ENCODE peak calls at places on chromosomes 11 and 22, in six cellular contexts. Y is ovary, K is A549, A is stomach, U is esophagus muscularis mucosa, F is K562. B is an unnamed sample.
A peak's percentile ranks its signal among the peaks of the same experiment; 100 is the strongest.

GRCh38 chr11:33258631-33259184 is 1.5 kb downstream of the HIPK3 start:
- DNase-seq in Y (no peak), A (no peak), U (no peak), K (no peak), F (no peak), B (peak; percentile 80)

GRCh38 chr11:67083786-67084366 is 27.2 kb downstream of the RHOD start:
- DNase-seq in U (no peak), K (no peak), A (no peak), Y (no peak), F (no peak), B (no peak)

GRCh38 chr11:46535688-46536087 is 58.1 kb downstream of the AMBRA1 start:
- DNase-seq in F (no peak), Y (no peak), U (no peak), K (no peak), A (no peak), B (no peak)

GRCh38 chr11:110711776-110712642 is at the start of gene ARHGAP20:
- DNase-seq in A (peak; percentile 76), U (peak; percentile 93), Y (peak; percentile 72), F (peak; percentile 33), K (peak; percentile 15), B (peak; percentile 85)

GRCh38 chr22:24953294-24954113 is 988 bp downstream of the KIAA1671 start:
- DNase-seq in F (no peak), Y (peak; percentile 56), K (no peak), A (peak; percentile 64), U (no peak), B (peak; percentile 69)

GRCh38 chr22:32018056-32018455 is 25.0 kb upstream of the SLC5A1 start:
- DNase-seq in K (no peak), F (no peak), Y (no peak), U (no peak), A (no peak), B (no peak)

GRCh38 chr11:20451568-20451967 is 64.1 kb downstream of the PRMT3 start:
- DNase-seq in U (no peak), K (no peak), F (no peak), A (no peak), Y (no peak), B (no peak)

GRCh38 chr11:111557425-111558111 is 17.0 kb downstream of the LAYN start:
- DNase-seq in A (no peak), U (no peak), Y (no peak), K (no peak), F (no peak), B (no peak)

DNA sequence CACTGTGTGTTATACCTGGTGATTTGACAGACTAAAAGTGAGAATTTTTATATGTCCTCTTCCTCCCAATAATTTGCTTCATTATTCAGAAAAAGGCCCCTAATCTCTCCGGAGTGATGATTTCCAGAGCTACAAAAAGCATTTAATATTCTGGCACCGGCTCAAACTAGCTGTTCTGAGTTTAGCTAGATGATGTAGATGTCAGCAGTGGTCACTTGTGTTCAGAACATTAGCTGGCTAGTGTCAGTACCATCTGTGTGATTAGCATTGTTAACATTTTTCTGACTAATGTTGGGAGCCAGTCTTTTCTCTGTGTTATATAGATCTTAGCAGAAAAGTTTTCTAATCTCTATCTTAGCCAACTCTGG is 68.7 kb upstream of the RRM1 start:
- DNase-seq in K (no peak), U (no peak), A (no peak), F (no peak), Y (no peak), B (no peak)
- TF ChIP-seq EP300 in K (no peak), U (no peak), A (no peak), F (no peak), Y (no peak), B (no peak)

GRCh38 chr11:117704416-117705150 is 92.4 kb downstream of the DSCAML1 start:
- DNase-seq in K (no peak), F (no peak), Y (no peak), U (no peak), A (no peak), B (no peak)

GRCh38 chr11:117705866-117706265 is 91.2 kb downstream of the DSCAML1 start:
- DNase-seq in F (no peak), Y (no peak), U (no peak), A (no peak), K (no peak), B (no peak)

GRCh38 chr11:117700551-117700950 is 96.5 kb downstream of the DSCAML1 start:
- DNase-seq in Y (no peak), U (no peak), K (no peak), F (no peak), A (no peak), B (no peak)

GRCh38 chr11:117701781-117702180 is 95.2 kb downstream of the DSCAML1 start:
- DNase-seq in Y (no peak), K (no peak), U (no peak), F (no peak), A (no peak), B (no peak)

DNA sequence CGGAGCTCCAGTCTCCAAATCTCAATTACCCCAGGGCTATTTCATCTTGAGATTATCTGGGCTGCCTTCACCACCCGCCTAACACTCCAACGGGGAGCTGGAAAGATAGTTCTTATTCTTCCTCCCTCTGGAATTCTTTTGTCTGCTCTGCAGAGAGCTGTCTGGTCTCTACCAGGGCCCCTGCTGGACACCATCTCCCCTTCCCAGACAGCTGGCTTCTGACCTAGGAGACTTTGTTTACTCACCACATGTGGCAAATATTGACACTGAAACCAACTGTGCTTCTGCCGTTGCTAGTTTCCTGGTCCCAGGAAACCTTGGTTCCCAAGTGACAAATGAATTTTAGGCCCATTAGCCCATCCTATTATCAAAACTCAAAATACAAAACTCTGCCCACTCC is 93.8 kb downstream of the DSCAML1 start:
- DNase-seq in Y (no peak), A (no peak), F (no peak), K (no peak), U (no peak), B (no peak)
- H3K27ac ChIP-seq in Y (no peak overlapping the region), A (no peak overlapping the region), F (no peak overlapping the region), K (peak overlapping the region; percentile 42), U (no peak overlapping the region), B (no peak overlapping the region)

GRCh38 chr22:44638966-44639739 is 62.9 kb upstream of the PRR5 start:
- DNase-seq in Y (no peak), U (peak; percentile 87), F (no peak), K (no peak), A (no peak), B (peak; percentile 69)
- TF ChIP-seq EP300 in Y (no peak), U (peak; percentile 58), F (no peak), K (no peak), A (no peak), B (peak; percentile 71)

GRCh38 chr22:39845522-39845921 is 48.0 kb downstream of the ENTHD1 start:
- DNase-seq in Y (no peak), U (no peak), F (no peak), K (no peak), A (no peak), B (no peak)
- H3K27ac ChIP-seq in Y (no peak overlapping the region), U (no peak overlapping the region), F (peak overlapping the region; percentile 37), K (no peak overlapping the region), A (no peak overlapping the region), B (no peak overlapping the region)

DNA sequence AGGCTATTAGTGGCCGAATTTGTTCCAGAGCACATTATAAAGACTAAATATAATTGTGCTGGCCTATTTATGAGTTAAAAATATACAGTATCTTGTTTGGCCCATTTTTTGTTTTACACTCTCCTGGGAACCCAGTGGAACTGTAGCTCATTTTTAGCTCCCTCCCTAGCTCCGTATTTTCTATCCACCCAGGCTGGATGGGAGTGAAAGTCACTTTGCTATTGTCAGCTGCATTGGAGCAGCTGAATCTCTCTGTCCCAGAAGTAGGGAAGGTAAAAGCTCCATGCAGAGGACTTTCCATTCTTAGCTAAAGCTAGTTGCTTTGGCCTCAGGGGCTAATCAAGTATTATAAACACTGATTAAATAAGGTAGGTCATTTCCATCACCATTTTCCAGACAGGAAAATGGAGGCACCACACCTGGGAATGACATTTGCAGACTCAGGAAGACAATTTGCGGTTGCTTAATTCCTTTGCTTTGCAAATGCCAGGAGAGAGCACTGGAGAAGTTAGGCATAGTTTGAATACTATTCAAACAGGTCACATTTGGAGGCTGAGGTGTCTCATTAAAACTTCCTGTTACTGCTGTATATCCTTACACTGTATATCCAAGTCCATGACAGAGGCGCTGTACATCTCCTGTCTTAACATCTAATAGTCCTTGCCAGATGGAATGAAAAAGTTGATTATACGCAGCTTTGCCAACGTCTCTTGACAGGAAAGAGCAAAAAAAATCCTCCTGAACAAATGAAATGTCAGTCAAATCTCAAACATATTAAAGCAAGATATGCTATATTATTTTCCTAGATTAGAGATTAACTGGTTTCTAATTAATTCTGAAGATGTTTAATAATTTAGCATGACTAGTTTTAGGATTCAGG is 338.1 kb upstream of the KIRREL3 start:
- DNase-seq in U (no peak), A (no peak), Y (no peak), F (no peak), K (no peak), B (no peak)
- TF ChIP-seq EP300 in U (no peak), A (no peak), Y (no peak), F (no peak), K (no peak), B (no peak)

DNA sequence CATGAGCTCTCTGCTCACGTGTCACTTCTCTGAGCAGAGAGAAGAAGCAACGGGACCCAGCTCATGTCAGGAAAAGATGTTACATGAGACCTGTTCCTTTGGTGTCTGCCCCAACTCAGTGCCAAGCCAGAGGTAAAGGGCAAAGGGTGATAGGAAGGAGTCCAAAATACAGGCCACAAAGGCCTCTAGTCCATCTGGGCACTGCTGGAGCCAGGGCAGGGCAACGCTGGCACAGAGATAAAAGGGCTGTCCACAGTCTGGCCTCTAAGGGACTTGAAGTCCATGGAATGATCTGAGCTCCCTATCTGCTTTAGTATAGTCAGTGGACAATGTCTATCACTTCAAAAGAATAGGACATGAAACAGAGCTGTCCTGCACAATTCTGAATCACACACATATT is 79.3 kb downstream of the SLC1A2 start:
- DNase-seq in U (no peak), Y (no peak), F (no peak), A (no peak), K (no peak), B (no peak)
- H3K27ac ChIP-seq in U (no peak overlapping the region), Y (no peak overlapping the region), F (no peak overlapping the region), A (no peak overlapping the region), K (no peak overlapping the region), B (no peak overlapping the region)

DNA sequence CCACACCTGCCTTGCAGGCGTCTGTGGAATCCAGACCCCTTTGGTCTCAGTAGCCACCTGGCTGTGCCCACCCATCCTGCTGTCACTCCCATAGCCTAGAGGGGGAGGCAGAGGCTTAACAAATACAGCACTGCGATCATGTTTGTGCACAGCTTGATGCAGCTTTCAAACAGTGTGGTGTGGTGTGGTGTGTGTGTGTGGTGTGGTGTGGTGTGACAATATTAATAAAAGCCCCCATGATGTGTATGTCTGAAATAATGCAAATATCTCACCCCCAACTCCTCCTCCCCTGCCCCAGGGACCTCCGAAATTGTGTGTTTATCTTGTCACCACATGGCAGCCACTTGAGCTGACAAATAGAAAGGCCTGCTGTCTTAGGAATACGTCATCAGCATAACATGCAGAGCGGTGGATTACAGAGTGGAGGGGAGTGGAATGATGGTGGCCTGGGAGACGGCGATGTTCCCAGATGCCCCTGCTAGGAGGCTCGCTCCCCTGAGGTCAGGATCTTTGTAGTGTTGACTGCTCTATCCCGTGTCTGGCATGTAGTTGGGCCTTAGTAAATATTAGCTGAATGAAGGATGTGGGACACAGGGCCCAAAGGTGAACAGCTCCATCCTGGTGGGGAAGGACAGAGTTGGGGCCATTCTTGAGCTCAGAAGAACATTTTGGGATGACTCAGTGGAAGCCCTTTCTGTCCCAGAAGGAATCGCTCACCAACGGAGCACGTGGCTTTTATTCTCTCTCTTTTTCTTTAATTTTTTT is 2.8 kb downstream of the PDXP start:
- DNase-seq in Y (peak; percentile 37), A (no peak), U (no peak), K (no peak), F (peak; percentile 62), B (no peak)
- TF ChIP-seq EP300 in Y (no peak), A (no peak), U (no peak), K (no peak), F (no peak), B (no peak)